ENCODE peak calls at places on chromosomes 3 and 15, in four cellular contexts. One of them, this sample, is unnamed.
A peak's percentile ranks its signal among the peaks of the same experiment; 100 is the strongest.

GRCh38 chr15:75065467-75065850 is 42.1 kb downstream of the PPCDC start:
- DNase-seq in left colon: no peak
- DNase-seq in AG08395: no peak
- DNase-seq in RKO: no peak
- DNase-seq in this sample: no peak

GRCh38 chr3:23953523-23953922 is 8.4 kb downstream of the NR1D2 start:
- DNase-seq in left colon: no peak
- DNase-seq in AG08395: no peak
- DNase-seq in RKO: no peak
- DNase-seq in this sample: no peak

GRCh38 chr15:25173241-25174028 is 218.6 kb downstream of the SNRPN start:
- DNase-seq in left colon: no peak
- DNase-seq in AG08395: no peak
- DNase-seq in RKO: no peak
- DNase-seq in this sample: no peak

GRCh38 chr15:25862469-25863066 is 559 bp downstream of the ATP10A start:
- DNase-seq in left colon: peak; percentile 36
- DNase-seq in AG08395: peak; percentile 19
- DNase-seq in RKO: no peak
- DNase-seq in this sample: no peak

GRCh38 chr15:70196314-70197291 is 98.9 kb upstream of the TLE3 start:
- DNase-seq in left colon: peak; percentile 37
- DNase-seq in AG08395: peak; percentile 76
- DNase-seq in RKO: peak; percentile 3
- DNase-seq in this sample: peak; percentile 97

GRCh38 chr3:64232821-64233220 is 7.6 kb upstream of the PRICKLE2 start:
- DNase-seq in left colon: no peak
- DNase-seq in AG08395: no peak
- DNase-seq in RKO: no peak
- DNase-seq in this sample: no peak

GRCh38 chr3:144162042-144162441 is 190.4 kb downstream of the DIPK2A start:
- DNase-seq in left colon: no peak
- DNase-seq in AG08395: no peak
- DNase-seq in RKO: no peak
- DNase-seq in this sample: no peak

GRCh38 chr15:72319360-72319984 is 485 bp downstream of the CELF6 start:
- DNase-seq in left colon: peak; percentile 75
- DNase-seq in AG08395: peak; percentile 86
- DNase-seq in RKO: no peak
- DNase-seq in this sample: no peak

GRCh38 chr15:45185069-45185779 is 2.5 kb downstream of the SHF start:
- DNase-seq in left colon: no peak
- DNase-seq in AG08395: no peak
- DNase-seq in RKO: no peak
- DNase-seq in this sample: no peak

GRCh38 chr3:167913218-167913902 is 177.8 kb downstream of the SERPINI1 start:
- DNase-seq in left colon: no peak
- DNase-seq in AG08395: peak; percentile 10
- DNase-seq in RKO: peak; percentile 72
- DNase-seq in this sample: no peak

GRCh38 chr3:33831053-33831452 is 32.6 kb downstream of the PDCD6IP start:
- DNase-seq in left colon: no peak
- DNase-seq in AG08395: no peak
- DNase-seq in RKO: peak; percentile 40
- DNase-seq in this sample: peak; percentile 17

GRCh38 chr3:194204793-194205065 is 68.8 kb downstream of the HES1 start:
- DNase-seq in left colon: no peak
- DNase-seq in AG08395: no peak
- DNase-seq in RKO: no peak
- DNase-seq in this sample: no peak

GRCh38 chr3:16618721-16619120 is 13.5 kb upstream of the DAZL start:
- DNase-seq in left colon: no peak
- DNase-seq in AG08395: peak; percentile 44
- DNase-seq in RKO: peak; percentile 30
- DNase-seq in this sample: peak; percentile 20